ENCODE peak calls at places on chromosome 20, in ten cellular contexts. A is Calu3; Z is ELF-1; G is HTR-8/SVneo; U is choroid plexus epithelial cell; R is HFFc6; E is HEK293T; W is activated T-helper 1 cell treated with anti-CD3 and anti-CD28 coated beads, Interleukin-2, amount 50 U/mL, for 16 hours; B is fibroblast of pulmonary artery; O is RWPE1. C is an unnamed sample.

GRCh38 chr20:40339661-40340449 is 349.2 kb downstream of the MAFB start:
- DNase-seq in U (no peak), E (no peak), B (no peak), R (no peak), W (no peak), G (no peak), O (no peak), A (no peak), Z (no peak), C (no peak)

GRCh38 chr20:14453259-14453658 is 115.8 kb upstream of the FLRT3 start:
- DNase-seq in O (no peak), W (no peak), A (no peak), U (no peak), Z (no peak), B (no peak), R (no peak), E (no peak), G (no peak), C (no peak)

GRCh38 chr20:36663026-36663425 is 17.0 kb upstream of the SLA2 start:
- DNase-seq in W (no peak), B (no peak), U (peak; percentile 14), O (no peak), Z (no peak), E (no peak), A (no peak), R (no peak), G (no peak), C (no peak)

GRCh38 chr20:16004108-16004854 is 569.0 kb downstream of the KIF16B start:
- DNase-seq in A (no peak), R (no peak), W (no peak), E (no peak), G (no peak), B (no peak), Z (no peak), U (no peak), O (no peak), C (no peak)

GRCh38 chr20:1567392-1568165 is 10.1 kb upstream of the SIRPD start:
- DNase-seq in B (peak; percentile 20), R (peak; percentile 73), U (peak; percentile 41), E (no peak), W (no peak), A (no peak), Z (peak; percentile 30), G (peak; percentile 81), O (peak; percentile 89), C (no peak)

GRCh38 chr20:14724036-14724435 is 386.6 kb upstream of the FLRT3 start:
- DNase-seq in G (no peak), Z (no peak), A (no peak), R (no peak), O (no peak), W (no peak), B (no peak), U (no peak), E (no peak), C (no peak)

GRCh38 chr20:56422131-56422823 is 10.2 kb downstream of the CASS4 start:
- DNase-seq in A (peak; percentile 40), U (peak; percentile 85), B (peak; percentile 80), Z (no peak), W (no peak), E (no peak), R (peak; percentile 79), O (peak; percentile 49), G (peak; percentile 96), C (no peak)

GRCh38 chr20:53623454-53624206 is 30.0 kb upstream of the ZNF217 start:
- DNase-seq in G (peak; percentile 91), Z (peak; percentile 74), E (peak; percentile 61), W (peak; percentile 16), A (peak; percentile 71), B (peak; percentile 80), R (peak; percentile 72), O (peak; percentile 65), U (peak; percentile 90), C (peak; percentile 30)

GRCh38 chr20:13995086-13995665 is at the start of gene MACROD2:
- DNase-seq in U (peak; percentile 83), O (peak; percentile 99), Z (peak; percentile 96), R (peak; percentile 79), B (peak; percentile 73), W (no peak), G (peak; percentile 31), A (peak; percentile 97), E (peak; percentile 98), C (peak; percentile 98)

GRCh38 chr20:9442858-9443257 is 71.5 kb upstream of the LAMP5 start:
- DNase-seq in U (peak; percentile 22), E (no peak), R (peak; percentile 50), W (no peak), B (no peak), Z (no peak), A (no peak), G (no peak), O (no peak), C (no peak)

GRCh38 chr20:12963456-12963855 is 45.3 kb upstream of the SPTLC3 start:
- DNase-seq in Z (no peak), U (no peak), B (no peak), W (no peak), O (no peak), R (no peak), E (no peak), A (no peak), G (no peak), C (no peak)

GRCh38 chr20:6533828-6534388 is 233.6 kb upstream of the BMP2 start:
- DNase-seq in Z (no peak), W (no peak), R (no peak), O (no peak), E (no peak), U (peak; percentile 92), A (no peak), G (no peak), B (peak; percentile 65), C (no peak)

GRCh38 chr20:46128310-46129151 is 10.4 kb downstream of the CD40 start:
- DNase-seq in E (peak; percentile 69), W (no peak), B (peak; percentile 19), G (peak; percentile 71), R (no peak), A (peak; percentile 68), O (no peak), U (peak; percentile 25), Z (peak; percentile 51), C (peak; percentile 53)

GRCh38 chr20:45545754-45546453 is 1.3 kb downstream of the EPPIN start:
- DNase-seq in R (peak; percentile 14), E (peak; percentile 39), O (peak; percentile 77), W (no peak), B (peak; percentile 40), G (peak; percentile 74), U (peak; percentile 55), A (no peak), Z (peak; percentile 23), C (no peak)

GRCh38 chr20:47489448-47489872 is 12.2 kb upstream of the NCOA3 start:
- DNase-seq in G (no peak), E (no peak), R (no peak), Z (no peak), A (no peak), O (no peak), B (no peak), W (no peak), U (no peak), C (no peak)

GRCh38 chr20:51413753-51414323 is 128.7 kb downstream of the NFATC2 start:
- DNase-seq in U (no peak), R (no peak), A (no peak), O (no peak), E (no peak), B (no peak), W (no peak), G (no peak), Z (no peak), C (no peak)

C was measured in NCI-H1930.